ENCODE peak calls at places on chromosomes 11 and 22, in five cellular contexts. One of them, this sample, is unnamed.

GRCh38 chr11:7749456-7749855 is 43.2 kb upstream of the OVCH2 start:
- DNase-seq in neural progenitor cell: no peak
- DNase-seq in pancreas: no peak
- DNase-seq in RWPE2: no peak
- DNase-seq in cardiac fibroblast: peak; percentile 65
- DNase-seq in this sample: peak; percentile 51

GRCh38 chr22:44394246-44395115 is 81.7 kb upstream of the SHISAL1 start:
- DNase-seq in RWPE2: no peak
- DNase-seq in cardiac fibroblast: no peak
- DNase-seq in neural progenitor cell: no peak
- DNase-seq in pancreas: no peak
- DNase-seq in this sample: no peak

GRCh38 chr11:33452806-33453205 is 195.6 kb downstream of the HIPK3 start:
- DNase-seq in pancreas: no peak
- DNase-seq in neural progenitor cell: no peak
- DNase-seq in RWPE2: no peak
- DNase-seq in cardiac fibroblast: peak; percentile 87
- DNase-seq in this sample: peak; percentile 91

GRCh38 chr22:24728790-24729637 is 45.5 kb downstream of the PIWIL3 start:
- DNase-seq in pancreas: no peak
- DNase-seq in cardiac fibroblast: peak; percentile 78
- DNase-seq in RWPE2: no peak
- DNase-seq in neural progenitor cell: peak; percentile 60
- DNase-seq in this sample: peak; percentile 66

GRCh38 chr11:102837646-102838045 is 5.8 kb downstream of the MMP3 start:
- DNase-seq in cardiac fibroblast: no peak
- DNase-seq in RWPE2: no peak
- DNase-seq in neural progenitor cell: no peak
- DNase-seq in pancreas: no peak
- DNase-seq in this sample: no peak

GRCh38 chr22:39646614-39647210 is 76.2 kb downstream of the CACNA1I start:
- DNase-seq in cardiac fibroblast: no peak
- DNase-seq in RWPE2: no peak
- DNase-seq in pancreas: no peak
- DNase-seq in neural progenitor cell: no peak
- DNase-seq in this sample: no peak

GRCh38 chr11:123069878-123070821 is 8.2 kb upstream of the HSPA8 start:
- DNase-seq in neural progenitor cell: no peak
- DNase-seq in cardiac fibroblast: no peak
- DNase-seq in RWPE2: no peak
- DNase-seq in pancreas: no peak
- DNase-seq in this sample: peak; percentile 42

GRCh38 chr11:61495801-61496601 is 12.5 kb upstream of the LRRC10B start:
- DNase-seq in neural progenitor cell: no peak
- DNase-seq in pancreas: no peak
- DNase-seq in cardiac fibroblast: no peak
- DNase-seq in RWPE2: peak; percentile 56
- DNase-seq in this sample: no peak

GRCh38 chr11:13386567-13386966 is 76.5 kb downstream of the BTBD10 start:
- DNase-seq in neural progenitor cell: no peak
- DNase-seq in RWPE2: no peak
- DNase-seq in cardiac fibroblast: no peak
- DNase-seq in pancreas: no peak
- DNase-seq in this sample: no peak

GRCh38 chr22:17430298-17430900 is 61.1 kb downstream of the CECR2 start:
- DNase-seq in neural progenitor cell: no peak
- DNase-seq in RWPE2: no peak
- DNase-seq in cardiac fibroblast: peak; percentile 93
- DNase-seq in pancreas: no peak
- DNase-seq in this sample: peak; percentile 64

GRCh38 chr22:47847281-47847890 is 1084.9 kb downstream of the TBC1D22A start:
- DNase-seq in neural progenitor cell: no peak
- DNase-seq in cardiac fibroblast: no peak
- DNase-seq in pancreas: no peak
- DNase-seq in RWPE2: no peak
- DNase-seq in this sample: no peak

GRCh38 chr11:8814209-8814922 is 96.6 kb upstream of the AKIP1 start:
- DNase-seq in neural progenitor cell: no peak
- DNase-seq in pancreas: no peak
- DNase-seq in RWPE2: peak; percentile 74
- DNase-seq in cardiac fibroblast: no peak
- DNase-seq in this sample: no peak

GRCh38 chr22:50002791-50003190 is 9.8 kb downstream of the IL17REL start:
- DNase-seq in pancreas: no peak
- DNase-seq in RWPE2: no peak
- DNase-seq in cardiac fibroblast: peak; percentile 16
- DNase-seq in neural progenitor cell: no peak
- DNase-seq in this sample: no peak

GRCh38 chr22:26894766-26895485 is 237.5 kb downstream of the MIAT start:
- DNase-seq in cardiac fibroblast: peak; percentile 87
- DNase-seq in neural progenitor cell: no peak
- DNase-seq in RWPE2: no peak
- DNase-seq in pancreas: peak; percentile 41
- DNase-seq in this sample: peak; percentile 93

GRCh38 chr22:36478966-36479365 is 2.5 kb downstream of the TXN2 start:
- DNase-seq in RWPE2: no peak
- DNase-seq in pancreas: no peak
- DNase-seq in cardiac fibroblast: no peak
- DNase-seq in neural progenitor cell: no peak
- DNase-seq in this sample: no peak

GRCh38 chr11:58594826-58595225 is 16.0 kb downstream of the ZFP91 start:
- DNase-seq in cardiac fibroblast: no peak
- DNase-seq in neural progenitor cell: no peak
- DNase-seq in pancreas: no peak
- DNase-seq in RWPE2: no peak
- DNase-seq in this sample: no peak

GRCh38 chr11:10856689-10857603 is 907 bp downstream of the ZBED5 start:
- DNase-seq in RWPE2: no peak
- DNase-seq in neural progenitor cell: peak; percentile 66
- DNase-seq in pancreas: peak; percentile 29
- DNase-seq in cardiac fibroblast: peak; percentile 47
- DNase-seq in this sample: peak; percentile 55

GRCh38 chr11:2298131-2298794 is 3.5 kb downstream of the C11orf21 start:
- DNase-seq in RWPE2: no peak
- DNase-seq in neural progenitor cell: no peak
- DNase-seq in cardiac fibroblast: no peak
- DNase-seq in pancreas: no peak
- DNase-seq in this sample: no peak

GRCh38 chr11:128587415-128587814 is at the start of gene ETS1:
- DNase-seq in cardiac fibroblast: peak; percentile 32
- DNase-seq in pancreas: peak; percentile 48
- DNase-seq in neural progenitor cell: peak; percentile 49
- DNase-seq in RWPE2: no peak
- DNase-seq in this sample: no peak
- H3K4me3 ChIP-seq in cardiac fibroblast: peak within 1 kb of the TSS; percentile 43
- H3K4me3 ChIP-seq in pancreas: no peak within 1 kb of the TSS
- H3K4me3 ChIP-seq in neural progenitor cell: peak within 1 kb of the TSS; percentile 10
- H3K4me3 ChIP-seq in RWPE2: peak within 1 kb of the TSS; percentile 10
- H3K4me3 ChIP-seq in this sample: peak within 1 kb of the TSS; percentile 1

GRCh38 chr11:21986361-21986760 is 206.5 kb upstream of the ANO5 start:
- DNase-seq in cardiac fibroblast: no peak
- DNase-seq in neural progenitor cell: no peak
- DNase-seq in pancreas: no peak
- DNase-seq in RWPE2: no peak
- DNase-seq in this sample: no peak

DNA sequence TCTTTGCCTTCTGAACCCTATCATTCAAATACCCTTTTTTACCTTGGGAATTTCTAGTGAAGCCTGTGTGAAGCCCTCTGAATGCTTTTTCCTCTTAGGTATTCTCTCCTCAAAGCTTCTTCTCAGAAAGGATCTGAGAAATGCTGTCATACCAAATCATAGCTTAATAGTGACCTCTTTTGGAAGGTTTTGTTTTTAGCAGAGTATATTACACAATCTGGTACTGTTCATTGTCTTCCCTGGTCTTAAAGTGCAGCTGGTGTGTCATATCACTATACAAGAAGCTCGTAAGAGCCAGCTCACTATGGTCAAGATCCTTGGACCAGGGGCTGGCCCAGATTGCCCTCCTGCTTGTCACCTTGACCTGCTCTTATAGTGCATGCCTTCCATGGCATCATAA is 204.4 kb upstream of the ANO5 start:
- DNase-seq in cardiac fibroblast: peak; percentile 14
- DNase-seq in pancreas: no peak
- DNase-seq in RWPE2: no peak
- DNase-seq in neural progenitor cell: no peak
- DNase-seq in this sample: no peak
- TF ChIP-seq CTCF in cardiac fibroblast: no peak
- TF ChIP-seq CTCF in pancreas: no peak
- TF ChIP-seq CTCF in RWPE2: no peak
- TF ChIP-seq CTCF in neural progenitor cell: no peak
- TF ChIP-seq CTCF in this sample: no peak

GRCh38 chr11:66857927-66858185 is 992 bp downstream of the LRFN4 start:
- DNase-seq in cardiac fibroblast: no peak
- DNase-seq in pancreas: no peak
- DNase-seq in RWPE2: peak; percentile 66
- DNase-seq in neural progenitor cell: no peak
- DNase-seq in this sample: no peak
- H3K4me3 ChIP-seq in cardiac fibroblast: peak overlapping the region; percentile 68
- H3K4me3 ChIP-seq in pancreas: no peak overlapping the region
- H3K4me3 ChIP-seq in RWPE2: peak overlapping the region; percentile 90
- H3K4me3 ChIP-seq in neural progenitor cell: peak overlapping the region; percentile 69
- H3K4me3 ChIP-seq in this sample: no peak overlapping the region

DNA sequence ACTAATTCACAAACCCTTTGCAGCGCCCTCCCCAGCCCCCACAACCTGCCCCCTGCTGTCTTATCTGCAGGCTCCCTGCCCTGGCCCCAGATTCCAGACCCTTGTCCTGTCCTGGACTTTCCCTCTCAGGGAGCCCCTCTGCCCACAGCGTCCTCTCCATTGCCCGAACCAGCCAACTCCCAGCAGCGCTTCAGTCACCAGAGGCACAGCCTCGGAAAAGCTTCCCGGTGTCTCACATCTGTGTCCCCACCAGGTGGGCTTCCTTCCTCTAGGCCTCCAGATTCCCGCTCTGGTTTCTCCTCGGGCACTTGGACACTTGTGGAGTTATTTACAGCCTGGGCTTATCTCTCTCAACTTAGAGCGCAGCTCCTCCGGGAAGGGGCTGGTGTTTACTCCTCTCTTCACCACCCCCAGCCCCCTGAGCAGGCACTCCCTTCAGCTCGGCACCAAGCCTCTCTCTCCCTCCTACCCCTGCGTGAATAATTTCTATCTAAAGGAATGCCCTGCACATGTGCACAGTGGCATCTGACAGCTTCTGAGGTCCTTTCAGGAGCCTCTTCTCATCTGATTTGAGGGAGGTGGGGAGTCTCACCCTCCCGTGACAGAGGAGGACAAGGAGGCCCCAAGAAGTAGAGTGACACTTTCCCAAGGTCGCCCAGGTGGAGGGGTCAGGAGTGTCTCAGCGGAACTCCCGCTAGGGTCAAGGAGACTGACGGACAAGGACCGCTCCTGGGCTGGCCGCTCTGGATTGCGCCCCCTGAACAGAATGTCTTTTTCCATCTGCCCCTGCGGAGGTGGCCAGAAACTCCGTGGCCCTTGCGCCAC is 838 bp downstream of the WNT11 start:
- DNase-seq in neural progenitor cell: peak; percentile 52
- DNase-seq in cardiac fibroblast: no peak
- DNase-seq in RWPE2: no peak
- DNase-seq in pancreas: no peak
- DNase-seq in this sample: no peak
- TF ChIP-seq CTCF in neural progenitor cell: no peak
- TF ChIP-seq CTCF in cardiac fibroblast: no peak
- TF ChIP-seq CTCF in RWPE2: no peak
- TF ChIP-seq CTCF in pancreas: no peak
- TF ChIP-seq CTCF in this sample: no peak

DNA sequence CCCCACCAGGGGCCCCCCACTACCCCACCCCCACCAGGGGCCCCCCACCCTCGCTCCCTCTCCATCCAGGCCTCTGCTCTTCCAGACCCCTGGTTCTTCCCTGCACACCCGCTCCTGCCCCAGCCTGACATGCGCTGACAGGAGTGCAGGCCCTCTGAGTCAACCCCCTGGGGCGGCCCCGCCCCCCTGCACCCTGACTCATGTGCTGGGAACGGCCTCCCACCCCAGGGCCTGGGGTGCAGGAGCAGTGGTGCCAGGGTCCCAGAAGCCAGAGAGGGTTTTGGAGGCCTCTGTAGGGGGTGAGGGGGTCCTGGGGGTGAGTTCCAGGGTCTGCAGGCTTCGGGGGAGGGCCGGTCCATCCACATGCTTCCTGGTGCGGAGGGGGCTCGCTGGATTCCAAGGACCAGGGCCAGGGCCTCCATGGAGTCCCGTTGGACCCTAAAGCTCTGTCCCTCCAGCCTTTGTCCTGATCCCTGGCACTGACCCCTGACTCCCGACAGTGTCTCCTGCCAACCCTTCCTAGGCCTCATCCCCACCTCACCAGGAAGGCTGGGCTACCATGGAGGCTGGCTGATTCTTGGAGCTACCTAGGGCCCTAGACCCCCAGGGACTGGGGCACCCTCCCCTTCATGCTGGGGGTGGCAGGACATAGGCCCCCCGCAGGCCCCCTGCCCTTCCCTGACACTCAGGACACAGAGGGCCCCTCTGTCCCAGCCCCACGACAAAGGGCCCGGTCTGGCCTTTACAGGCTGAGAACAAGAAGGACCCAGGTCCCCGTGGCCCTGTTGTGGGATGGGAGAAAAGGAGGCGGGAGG is 583 bp upstream of the PKP3 start:
- DNase-seq in RWPE2: peak; percentile 94
- DNase-seq in pancreas: no peak
- DNase-seq in neural progenitor cell: no peak
- DNase-seq in cardiac fibroblast: peak; percentile 79
- DNase-seq in this sample: peak; percentile 70
- H3K4me3 ChIP-seq in RWPE2: peak overlapping the region; percentile 90
- H3K4me3 ChIP-seq in pancreas: peak overlapping the region; percentile 77
- H3K4me3 ChIP-seq in neural progenitor cell: no peak overlapping the region
- H3K4me3 ChIP-seq in cardiac fibroblast: peak overlapping the region; percentile 34
- H3K4me3 ChIP-seq in this sample: no peak overlapping the region

GRCh38 chr11:32153747-32154146 is 62.9 kb downstream of the RCN1 start:
- DNase-seq in pancreas: no peak
- DNase-seq in cardiac fibroblast: no peak
- DNase-seq in RWPE2: no peak
- DNase-seq in neural progenitor cell: no peak
- DNase-seq in this sample: no peak

GRCh38 chr11:32149748-32150147 is 58.9 kb downstream of the RCN1 start:
- DNase-seq in neural progenitor cell: no peak
- DNase-seq in RWPE2: no peak
- DNase-seq in pancreas: no peak
- DNase-seq in cardiac fibroblast: no peak
- DNase-seq in this sample: no peak

GRCh38 chr11:32151036-32151435 is 60.2 kb downstream of the RCN1 start:
- DNase-seq in pancreas: no peak
- DNase-seq in cardiac fibroblast: no peak
- DNase-seq in neural progenitor cell: no peak
- DNase-seq in RWPE2: no peak
- DNase-seq in this sample: no peak

GRCh38 chr11:32152821-32153220 is 61.9 kb downstream of the RCN1 start:
- DNase-seq in cardiac fibroblast: no peak
- DNase-seq in neural progenitor cell: no peak
- DNase-seq in RWPE2: no peak
- DNase-seq in pancreas: no peak
- DNase-seq in this sample: no peak

DNA sequence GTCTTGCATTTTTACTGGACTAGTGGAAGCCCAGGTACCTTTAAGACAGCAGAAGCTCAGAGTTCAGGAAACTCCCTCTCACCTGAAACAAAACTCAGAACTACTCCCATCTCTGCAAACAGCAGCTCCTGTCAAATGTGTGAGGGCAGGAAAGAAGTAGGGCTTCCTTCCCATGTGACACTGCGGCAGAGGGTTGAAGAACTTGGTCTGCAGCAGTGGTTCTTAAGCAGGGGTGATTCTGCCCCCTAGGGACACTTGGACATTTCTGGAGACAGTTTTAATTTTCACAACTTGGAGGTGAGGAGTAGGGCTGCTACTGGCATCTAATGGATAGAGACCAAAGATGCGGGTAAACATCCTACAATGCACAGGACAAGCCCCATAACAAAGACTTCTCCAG is 63.4 kb downstream of the RCN1 start:
- DNase-seq in RWPE2: no peak
- DNase-seq in cardiac fibroblast: peak; percentile 55
- DNase-seq in neural progenitor cell: no peak
- DNase-seq in pancreas: no peak
- DNase-seq in this sample: peak; percentile 16
- TF ChIP-seq CTCF in RWPE2: peak; percentile 25
- TF ChIP-seq CTCF in cardiac fibroblast: no peak
- TF ChIP-seq CTCF in neural progenitor cell: peak; percentile 27
- TF ChIP-seq CTCF in pancreas: no peak
- TF ChIP-seq CTCF in this sample: no peak

This sample was measured in fibroblast of the aortic adventitia.